ENCODE peak calls at places on chromosomes 1 and 21, in ten cellular contexts. A, D, G, N, F, V, J, Y, X and K are unnamed samples.

GRCh38 chr21:15730484-15731242 is 881 bp downstream of the USP25 start:
- DNase-seq in A (no peak), D (no peak), G (no peak), N (no peak), F (peak), V (no peak), J (no peak), Y (peak), X (no peak), K (no peak)

GRCh38 chr1:25616932-25617625 is 488 bp downstream of the MAN1C1 start:
- DNase-seq in A (no peak), D (no peak), G (no peak), N (no peak), F (no peak), V (peak), J (peak), Y (no peak), X (no peak), K (no peak)

GRCh38 chr1:220157738-220158137 is 63.8 kb downstream of the IARS2 start:
- DNase-seq in A (no peak), D (no peak), G (no peak), N (no peak), F (no peak), V (no peak), J (no peak), Y (no peak), X (no peak), K (no peak)

GRCh38 chr1:1669468-1670440 is 10.9 kb upstream of the CDK11B start:
- DNase-seq in A (no peak), D (no peak), G (no peak), N (no peak), F (peak), V (peak), J (no peak), Y (no peak), X (no peak), K (no peak)

GRCh38 chr1:32007591-32007940 is 6.1 kb upstream of the KHDRBS1 start:
- DNase-seq in A (no peak), D (no peak), G (no peak), N (no peak), F (no peak), V (no peak), J (no peak), Y (no peak), X (no peak), K (no peak)

GRCh38 chr1:194300340-194300739 is 1113.9 kb upstream of the B3GALT2 start:
- DNase-seq in A (no peak), D (no peak), G (no peak), N (peak), F (no peak), V (no peak), J (no peak), Y (no peak), X (no peak), K (no peak)

GRCh38 chr1:14061204-14061603 is 361.2 kb downstream of the PRDM2 start:
- DNase-seq in A (no peak), D (no peak), G (no peak), N (no peak), F (no peak), V (no peak), J (no peak), Y (no peak), X (no peak), K (no peak)

GRCh38 chr21:44354001-44354405 is 582 bp downstream of the TRPM2 start:
- DNase-seq in A (no peak), D (no peak), G (no peak), N (no peak), F (peak), V (no peak), J (peak), Y (no peak), X (no peak), K (no peak)

GRCh38 chr1:27070390-27071048 is 57.9 kb upstream of the TENT5B start:
- DNase-seq in A (no peak), D (no peak), G (no peak), N (no peak), F (no peak), V (no peak), J (peak), Y (no peak), X (no peak), K (peak)

GRCh38 chr1:27068922-27069321 is 56.3 kb upstream of the TENT5B start:
- DNase-seq in A (no peak), D (no peak), G (no peak), N (no peak), F (no peak), V (no peak), J (no peak), Y (no peak), X (no peak), K (no peak)

GRCh38 chr1:27074175-27074780 is 61.6 kb upstream of the TENT5B start:
- DNase-seq in A (no peak), D (peak), G (no peak), N (peak), F (no peak), V (no peak), J (peak), Y (no peak), X (no peak), K (no peak)

GRCh38 chr1:27066313-27066630 is 53.6 kb upstream of the TENT5B start:
- DNase-seq in A (no peak), D (no peak), G (no peak), N (no peak), F (no peak), V (no peak), J (no peak), Y (no peak), X (no peak), K (no peak)

GRCh38 chr1:27071049-27071416 is 58.4 kb upstream of the TENT5B start:
- DNase-seq in A (peak), D (no peak), G (no peak), N (peak), F (no peak), V (peak), J (peak), Y (no peak), X (no peak), K (peak)
- H3K27ac ChIP-seq in A (no peak), D (no peak), G (no peak), N (no peak), F (no peak), V (no peak), J (no peak), Y (no peak), X (no peak), K (no peak)

GRCh38 chr1:234608720-234609527 is 1.1 kb downstream of the IRF2BP2 start:
- DNase-seq in A (peak), D (no peak), G (no peak), N (no peak), F (peak), V (peak), J (peak), Y (peak), X (no peak), K (peak)
- TF ChIP-seq POLR2A in A (no peak), D (peak), G (no peak), N (peak), F (peak), V (peak), J (peak), Y (no peak), X (peak), K (peak)

DNA sequence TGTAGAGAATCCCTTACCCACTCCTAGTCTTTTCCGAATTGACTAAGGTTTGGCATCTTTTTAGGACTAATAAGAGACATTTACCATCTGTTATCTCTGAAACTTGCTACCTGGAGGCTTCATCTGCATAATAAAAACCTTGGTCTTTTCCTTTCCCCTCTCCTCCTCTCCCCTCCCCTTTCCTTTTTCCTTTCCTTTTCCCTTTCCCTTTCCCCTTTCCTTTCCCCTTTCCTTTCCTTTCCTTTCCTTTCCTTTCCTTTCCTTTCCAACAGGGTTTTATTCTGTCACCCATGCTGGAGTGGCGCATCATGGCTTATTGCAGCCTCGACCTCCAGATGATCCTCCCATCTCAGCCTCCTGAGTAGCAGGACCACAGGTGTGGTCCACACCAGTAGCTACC is 195.7 kb downstream of the RYR2 start:
- DNase-seq in A (no peak), D (no peak), G (no peak), N (no peak), F (no peak), V (no peak), J (no peak), Y (no peak), X (no peak), K (no peak)
- H3K27ac ChIP-seq in A (no peak), D (no peak), G (no peak), N (no peak), F (no peak), V (no peak), J (no peak), Y (no peak), X (no peak), K (no peak)

DNA sequence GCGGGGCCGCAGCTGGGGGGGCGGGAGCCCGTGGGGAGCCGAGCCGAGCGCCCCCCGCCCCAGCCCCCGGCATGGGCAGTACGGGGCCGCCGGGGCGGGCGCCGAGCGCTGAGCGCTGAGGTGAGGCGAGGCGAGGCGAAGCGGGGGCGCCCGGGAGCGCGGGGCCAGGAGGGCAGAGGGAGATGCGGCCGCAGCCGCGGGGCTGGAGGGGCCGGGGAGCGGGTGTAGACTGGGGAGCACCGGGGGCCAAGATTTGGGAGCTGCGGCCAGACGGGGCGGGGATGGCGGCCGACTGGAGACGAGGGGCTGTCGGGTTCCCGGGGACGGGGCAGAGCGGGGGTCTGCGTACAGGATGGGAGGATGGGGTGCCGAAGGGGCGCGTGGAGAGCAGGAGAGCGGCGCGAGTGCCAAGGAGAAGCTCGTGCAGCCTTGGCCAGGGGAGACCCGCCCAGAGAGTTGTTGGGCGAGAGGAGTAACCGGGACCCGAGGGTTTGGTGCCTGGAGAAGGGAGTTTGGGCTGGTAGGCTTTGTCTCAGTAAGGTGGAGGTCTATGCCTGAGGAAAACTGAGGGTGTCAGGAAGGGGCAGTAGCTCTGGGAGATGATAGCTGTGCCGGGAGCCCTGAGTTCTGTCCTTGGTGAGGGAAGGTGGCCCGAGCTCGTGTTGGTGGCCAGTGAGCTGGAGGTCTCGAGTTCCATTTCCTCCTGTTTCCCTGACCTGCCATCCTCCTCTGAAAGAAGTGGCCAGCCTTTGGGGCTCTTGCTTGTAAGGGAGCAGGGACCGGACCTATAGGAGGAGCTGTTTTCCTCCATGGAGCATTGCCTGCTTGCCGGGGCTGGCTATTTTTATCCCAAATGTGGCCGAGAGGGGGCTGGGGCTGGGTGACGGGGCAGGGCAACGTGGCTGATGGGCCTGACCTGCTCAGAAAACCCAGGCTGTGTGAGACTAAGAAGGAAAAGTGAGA is 539 bp downstream of the ATP8B2 start:
- DNase-seq in A (peak), D (peak), G (peak), N (peak), F (no peak), V (peak), J (peak), Y (peak), X (no peak), K (peak)
- TF ChIP-seq POLR2A in A (peak), D (no peak), G (peak), N (peak), F (no peak), V (peak), J (peak), Y (no peak), X (no peak), K (no peak)

DNA sequence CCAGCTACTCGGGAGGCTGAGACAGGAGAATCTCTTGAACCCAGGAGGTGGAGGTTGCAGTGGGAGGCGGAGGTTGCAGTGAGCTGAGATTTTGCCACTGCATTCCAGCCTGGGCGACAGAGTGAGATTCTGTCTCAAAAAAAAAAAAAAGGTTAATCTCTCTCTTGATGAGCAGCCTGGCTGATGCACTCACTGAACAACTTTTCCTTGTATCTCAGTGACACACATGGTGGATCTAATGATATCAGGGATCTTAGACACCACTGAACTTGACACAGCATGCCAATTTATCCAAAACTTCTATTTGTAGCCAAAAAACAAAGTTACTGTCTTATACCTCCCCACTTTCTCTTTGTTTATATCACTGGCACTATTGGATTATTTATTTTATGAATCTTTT is 16.2 kb downstream of the RHBDL2 start:
- DNase-seq in A (no peak), D (no peak), G (no peak), N (no peak), F (no peak), V (no peak), J (no peak), Y (no peak), X (no peak), K (no peak)
- H3K27ac ChIP-seq in A (no peak), D (no peak), G (no peak), N (no peak), F (no peak), V (no peak), J (no peak), Y (no peak), X (no peak), K (no peak)

DNA sequence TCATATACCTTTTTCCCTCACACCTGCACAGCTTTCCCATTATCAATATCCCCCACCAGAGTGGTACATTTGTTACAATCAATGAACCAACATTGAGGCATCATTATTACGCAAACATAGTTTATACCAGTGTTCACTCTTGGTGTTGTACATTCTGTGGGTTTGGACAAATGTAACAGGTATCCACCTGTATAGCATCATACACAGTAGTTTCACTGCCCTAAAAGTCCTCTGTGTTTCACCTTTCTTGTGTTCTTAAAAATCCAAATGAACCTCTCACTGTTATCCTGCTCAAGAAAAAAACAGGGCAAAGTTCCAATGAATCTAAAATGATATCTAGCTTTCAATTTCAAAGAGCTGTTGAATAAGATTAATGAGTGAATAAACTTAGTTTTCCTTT is 45.9 kb upstream of the NR5A2 start:
- DNase-seq in A (no peak), D (no peak), G (no peak), N (no peak), F (no peak), V (no peak), J (no peak), Y (no peak), X (no peak), K (no peak)
- TF ChIP-seq POLR2A in A (no peak), D (no peak), G (no peak), N (no peak), F (no peak), V (no peak), J (no peak), Y (no peak), X (no peak), K (no peak)

GRCh38 chr1:183912265-183912886 is 107.5 kb downstream of the RGL1 start:
- DNase-seq in A (no peak), D (no peak), G (no peak), N (no peak), F (no peak), V (no peak), J (no peak), Y (no peak), X (no peak), K (no peak)
- H3K27ac ChIP-seq in A (no peak), D (no peak), G (no peak), N (no peak), F (no peak), V (no peak), J (no peak), Y (no peak), X (no peak), K (no peak)